ENCODE peak calls at places on chromosomes 16 and 17, in five cellular contexts. B is HFFc6; A is HFF-Myc; M is CD4-positive, alpha-beta T cell; O is mesothelial cell of epicardium. T is an unnamed sample.

GRCh38 chr17:54967621-54968258 is 714 bp downstream of the COX11 start:
- DNase-seq in B (peak), A (no peak), M (no peak), O (no peak), T (no peak)

GRCh38 chr17:64661731-64661980 is 451 bp downstream of the SMURF2 start:
- DNase-seq in B (no peak), A (no peak), M (no peak), O (no peak), T (no peak)

GRCh38 chr17:7307686-7308624 is 527 bp downstream of the EIF5A start:
- DNase-seq in B (no peak), A (no peak), M (peak), O (no peak), T (peak)

GRCh38 chr17:70006159-70006558 is 68.9 kb upstream of the KCNJ16 start:
- DNase-seq in B (no peak), A (no peak), M (no peak), O (no peak), T (no peak)

GRCh38 chr17:82524540-82524939 is 5.0 kb downstream of the FOXK2 start:
- DNase-seq in B (no peak), A (no peak), M (no peak), O (peak), T (no peak)

GRCh38 chr16:88726408-88726749 is 20.1 kb downstream of the CTU2 start:
- DNase-seq in B (no peak), A (no peak), M (no peak), O (no peak), T (no peak)

GRCh38 chr17:77400445-77400870 is 259.7 kb downstream of the SEC14L1 start:
- DNase-seq in B (no peak), A (no peak), M (peak), O (no peak), T (peak)

GRCh38 chr17:66782866-66783265 is 52.1 kb upstream of the CACNG5 start:
- DNase-seq in B (no peak), A (no peak), M (no peak), O (no peak), T (no peak)

GRCh38 chr17:82322526-82323453 is 5.4 kb upstream of the CD7 start:
- DNase-seq in B (no peak), A (no peak), M (no peak), O (no peak), T (no peak)

GRCh38 chr16:29926675-29927522 is 873 bp upstream of the KCTD13 start:
- DNase-seq in B (peak), A (no peak), M (no peak), O (no peak), T (no peak)

GRCh38 chr17:29866746-29867404 is 63.2 kb downstream of the SSH2 start:
- DNase-seq in B (no peak), A (no peak), M (no peak), O (no peak), T (no peak)

GRCh38 chr17:39553326-39553945 is 54.3 kb downstream of the NEUROD2 start:
- DNase-seq in B (peak), A (no peak), M (no peak), O (no peak), T (no peak)

GRCh38 chr17:177155-177554 is 4.3 kb downstream of the DOC2B start:
- DNase-seq in B (no peak), A (no peak), M (no peak), O (no peak), T (no peak)

GRCh38 chr17:47275245-47275984 is 21.8 kb downstream of the ITGB3 start:
- DNase-seq in B (peak), A (peak), M (no peak), O (peak), T (no peak)

GRCh38 chr16:85151603-85152413 is 39.5 kb upstream of the CIBAR2 start:
- DNase-seq in B (peak), A (no peak), M (no peak), O (no peak), T (no peak)

GRCh38 chr16:67163903-67164558 is 514 bp upstream of the HSF4 start:
- DNase-seq in B (no peak), A (no peak), M (no peak), O (no peak), T (no peak)

GRCh38 chr16:25747160-25747758 is 55.5 kb downstream of the HS3ST4 start:
- DNase-seq in B (no peak), A (no peak), M (no peak), O (peak), T (no peak)

GRCh38 chr16:383326-384020 is 1.7 kb upstream of the PGAP6 start:
- DNase-seq in B (no peak), A (no peak), M (peak), O (peak), T (peak)

GRCh38 chr17:55458977-55459376 is 37.3 kb upstream of the MMD start:
- DNase-seq in B (peak), A (no peak), M (no peak), O (no peak), T (peak)

GRCh38 chr16:35386619-35387018 is 1927.2 kb downstream of the TP53TG3F start:
- DNase-seq in B (no peak), A (no peak), M (no peak), O (no peak), T (no peak)

GRCh38 chr16:35391328-35391727 is 1931.9 kb downstream of the TP53TG3F start:
- DNase-seq in B (peak), A (peak), M (no peak), O (no peak), T (no peak)
- TF ChIP-seq CTCF in B (peak), A (peak), M (no peak), O (no peak), T (no peak)

GRCh38 chr16:4265676-4266075 is 7.1 kb downstream of the TFAP4 start:
- DNase-seq in B (no peak), A (no peak), M (no peak), O (no peak), T (no peak)

GRCh38 chr16:4264546-4264945 is 8.3 kb downstream of the TFAP4 start:
- DNase-seq in B (no peak), A (no peak), M (no peak), O (no peak), T (no peak)

GRCh38 chr16:4262303-4262835 is 10.5 kb downstream of the TFAP4 start:
- DNase-seq in B (no peak), A (no peak), M (no peak), O (no peak), T (no peak)

GRCh38 chr16:4261557-4262172 is 11.2 kb downstream of the TFAP4 start:
- DNase-seq in B (no peak), A (no peak), M (peak), O (peak), T (no peak)

GRCh38 chr16:4263504-4264436 is 9.1 kb downstream of the TFAP4 start:
- DNase-seq in B (peak), A (peak), M (no peak), O (peak), T (no peak)
- TF ChIP-seq CTCF in B (no peak), A (no peak), M (no peak), O (no peak), T (no peak)

DNA sequence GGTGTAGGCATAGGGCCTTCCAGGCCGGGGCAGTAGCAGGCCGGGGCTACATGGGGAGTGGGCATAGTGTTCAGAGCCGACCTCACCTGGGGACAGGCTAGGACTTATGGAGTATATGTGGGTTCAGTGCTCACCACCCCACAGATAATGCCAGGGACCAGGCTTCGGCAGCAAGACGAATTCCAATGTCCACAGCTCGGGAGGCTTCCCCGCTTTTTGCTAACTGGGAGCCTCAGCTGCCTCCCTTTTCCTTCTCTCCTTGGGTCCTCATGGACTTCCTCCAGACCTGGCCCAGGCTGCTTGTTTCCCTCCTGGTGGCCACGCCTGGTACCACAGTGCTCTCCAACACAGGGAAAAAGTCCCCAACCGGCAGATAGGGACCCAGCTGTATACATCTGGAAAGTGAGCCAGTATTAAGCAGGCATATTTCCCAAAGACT is 20.1 kb upstream of the SLC46A1 start:
- DNase-seq in B (no peak), A (no peak), M (no peak), O (no peak), T (no peak)
- TF ChIP-seq CTCF in B (peak), A (peak), M (no peak), O (peak), T (no peak)

GRCh38 chr16:80346160-80346632 is 194.6 kb upstream of the DYNLRB2 start:
- DNase-seq in B (no peak), A (no peak), M (no peak), O (no peak), T (no peak)

GRCh38 chr16:80347002-80347401 is 193.8 kb upstream of the DYNLRB2 start:
- DNase-seq in B (no peak), A (no peak), M (no peak), O (no peak), T (no peak)

GRCh38 chr16:80347900-80348299 is 192.9 kb upstream of the DYNLRB2 start:
- DNase-seq in B (no peak), A (no peak), M (no peak), O (no peak), T (no peak)

GRCh38 chr16:80355335-80355734 is 185.5 kb upstream of the DYNLRB2 start:
- DNase-seq in B (no peak), A (no peak), M (no peak), O (no peak), T (no peak)

DNA sequence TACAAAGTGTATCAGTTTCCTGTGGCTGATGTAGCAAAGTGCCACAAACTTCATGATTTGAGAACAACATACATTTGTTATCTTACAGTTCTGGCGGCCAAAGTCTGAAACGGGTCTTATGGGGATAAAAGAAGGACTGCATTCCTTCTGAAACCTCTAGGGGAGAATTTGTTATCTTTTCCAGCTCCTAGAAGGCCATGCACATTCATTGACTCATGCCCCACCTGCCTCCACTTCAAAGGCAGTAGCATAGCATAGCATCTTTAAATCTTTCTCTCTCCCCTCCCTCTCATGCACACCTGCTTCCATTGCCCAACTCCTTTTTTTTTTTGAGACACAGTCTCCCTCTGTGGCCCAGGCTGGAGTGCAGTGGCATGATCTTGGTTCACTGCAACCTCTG is 190.7 kb upstream of the DYNLRB2 start:
- DNase-seq in B (no peak), A (no peak), M (no peak), O (no peak), T (no peak)
- TF ChIP-seq CTCF in B (no peak), A (no peak), M (no peak), O (no peak), T (no peak)

GRCh38 chr17:33200587-33200986 is 92.5 kb downstream of the ASIC2 start:
- DNase-seq in B (no peak), A (no peak), M (no peak), O (no peak), T (no peak)
- TF ChIP-seq CTCF in B (no peak), A (no peak), M (no peak), O (no peak), T (no peak)

DNA sequence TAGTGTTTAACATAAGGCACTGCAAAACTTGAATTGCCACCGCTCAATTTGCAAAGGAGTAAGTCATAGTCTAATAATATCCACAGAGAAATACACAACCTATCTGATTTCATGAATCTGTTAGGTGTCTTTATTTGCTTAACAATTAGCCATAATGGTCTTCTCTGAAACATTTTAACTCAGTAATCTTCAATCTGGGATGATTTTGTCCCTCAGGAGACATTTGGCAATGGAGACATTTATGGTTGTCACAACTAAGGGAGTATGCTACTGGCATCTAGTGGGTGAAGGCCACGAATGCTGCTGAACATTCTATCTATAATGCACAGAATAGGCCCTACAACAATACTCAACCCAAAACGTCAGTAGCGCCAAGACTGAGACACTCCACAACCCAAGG is 4.3 kb downstream of the UBE2G1 start:
- DNase-seq in B (no peak), A (no peak), M (no peak), O (no peak), T (no peak)
- TF ChIP-seq CTCF in B (no peak), A (no peak), M (no peak), O (no peak), T (no peak)

DNA sequence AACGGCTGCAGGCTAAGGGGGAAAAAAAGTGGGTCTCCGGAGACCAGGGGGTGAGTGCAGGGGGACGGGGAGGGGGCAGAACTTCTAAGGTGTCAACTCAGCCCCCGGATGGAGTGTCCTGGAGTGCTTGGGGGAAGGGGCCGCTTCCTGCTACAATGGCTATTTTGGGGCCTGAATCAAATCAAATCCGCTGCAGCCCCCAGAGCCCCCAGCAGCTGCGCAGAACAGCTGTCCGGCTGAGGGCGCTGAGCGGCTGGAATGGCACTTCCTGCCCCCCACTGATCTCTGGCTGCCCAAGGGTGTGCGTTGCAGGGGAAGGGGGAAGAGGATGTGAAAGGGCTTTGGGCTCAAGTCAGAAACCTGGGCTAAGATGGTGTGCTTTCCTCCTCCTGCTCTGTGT is 24.2 kb upstream of the PHB1 start:
- DNase-seq in B (no peak), A (no peak), M (no peak), O (no peak), T (no peak)
- TF ChIP-seq CTCF in B (no peak), A (no peak), M (no peak), O (no peak), T (no peak)

T was measured in activated B cell treated with CpG ODN at 0.5 μM for 24 hours.